ENCODE peak calls at places on chromosomes 12 and 14, in six cellular contexts. One of them, this sample, is unnamed. For H3K9me3, the result is how much of the 10 kb centered on the place peaks cover.

GRCh38 chr14:43898709-43899108 is 608.4 kb downstream of the FSCB start:
- DNase-seq in HCT116: no peak
- DNase-seq in IMR-90: no peak
- DNase-seq in astrocyte: no peak
- DNase-seq in DND-41: no peak
- DNase-seq in neural progenitor cell: no peak
- DNase-seq in this sample: no peak

GRCh38 chr12:28631831-28632230 is 441.6 kb downstream of the CCDC91 start:
- DNase-seq in HCT116: no peak
- DNase-seq in IMR-90: peak
- DNase-seq in astrocyte: peak
- DNase-seq in DND-41: no peak
- DNase-seq in neural progenitor cell: no peak
- DNase-seq in this sample: no peak

GRCh38 chr12:101637936-101638335 is 43.2 kb downstream of the MYBPC1 start:
- DNase-seq in HCT116: no peak
- DNase-seq in IMR-90: no peak
- DNase-seq in astrocyte: no peak
- DNase-seq in DND-41: no peak
- DNase-seq in neural progenitor cell: no peak
- DNase-seq in this sample: no peak

GRCh38 chr14:59342516-59343484 is 122.4 kb downstream of the GPR135 start:
- DNase-seq in HCT116: peak
- DNase-seq in IMR-90: no peak
- DNase-seq in astrocyte: peak
- DNase-seq in DND-41: no peak
- DNase-seq in neural progenitor cell: no peak
- DNase-seq in this sample: peak

GRCh38 chr14:100592972-100593371 is 5.8 kb upstream of the BEGAIN start:
- DNase-seq in HCT116: no peak
- DNase-seq in IMR-90: no peak
- DNase-seq in astrocyte: no peak
- DNase-seq in DND-41: no peak
- DNase-seq in neural progenitor cell: no peak
- DNase-seq in this sample: peak

GRCh38 chr12:2759733-2760132 is 35.0 kb upstream of the FKBP4 start:
- DNase-seq in HCT116: no peak
- DNase-seq in IMR-90: no peak
- DNase-seq in astrocyte: no peak
- DNase-seq in DND-41: no peak
- DNase-seq in neural progenitor cell: no peak
- DNase-seq in this sample: no peak

GRCh38 chr14:32697704-32698103 is 241.0 kb upstream of the NPAS3 start:
- DNase-seq in HCT116: no peak
- DNase-seq in IMR-90: peak
- DNase-seq in astrocyte: peak
- DNase-seq in DND-41: no peak
- DNase-seq in neural progenitor cell: no peak
- DNase-seq in this sample: no peak

GRCh38 chr12:69274861-69275260 is 35.5 kb downstream of the CPSF6 start:
- DNase-seq in HCT116: no peak
- DNase-seq in IMR-90: peak
- DNase-seq in astrocyte: peak
- DNase-seq in DND-41: no peak
- DNase-seq in neural progenitor cell: no peak
- DNase-seq in this sample: no peak

GRCh38 chr12:47504775-47505446 is 200.9 kb downstream of the RPAP3 start:
- DNase-seq in HCT116: no peak
- DNase-seq in IMR-90: peak
- DNase-seq in astrocyte: peak
- DNase-seq in DND-41: no peak
- DNase-seq in neural progenitor cell: no peak
- DNase-seq in this sample: no peak

GRCh38 chr14:100308112-100308792 is 2.0 kb upstream of the SLC25A29 start:
- DNase-seq in HCT116: no peak
- DNase-seq in IMR-90: no peak
- DNase-seq in astrocyte: no peak
- DNase-seq in DND-41: no peak
- DNase-seq in neural progenitor cell: no peak
- DNase-seq in this sample: no peak

GRCh38 chr12:17304503-17305347 is 698.8 kb upstream of the LMO3 start:
- DNase-seq in HCT116: no peak
- DNase-seq in IMR-90: no peak
- DNase-seq in astrocyte: peak
- DNase-seq in DND-41: no peak
- DNase-seq in neural progenitor cell: no peak
- DNase-seq in this sample: no peak

GRCh38 chr12:82793882-82794281 is 107.2 kb downstream of the TMTC2 start:
- DNase-seq in HCT116: no peak
- DNase-seq in IMR-90: no peak
- DNase-seq in astrocyte: no peak
- DNase-seq in DND-41: no peak
- DNase-seq in neural progenitor cell: peak
- DNase-seq in this sample: peak

GRCh38 chr14:30240685-30241084 is 313.0 kb upstream of the PRKD1 start:
- DNase-seq in HCT116: no peak
- DNase-seq in IMR-90: peak
- DNase-seq in astrocyte: no peak
- DNase-seq in DND-41: no peak
- DNase-seq in neural progenitor cell: no peak
- DNase-seq in this sample: no peak

GRCh38 chr12:33734871-33735270 is 287.4 kb upstream of the ALG10 start:
- DNase-seq in HCT116: no peak
- DNase-seq in IMR-90: no peak
- DNase-seq in astrocyte: no peak
- DNase-seq in DND-41: no peak
- DNase-seq in neural progenitor cell: no peak
- DNase-seq in this sample: no peak

GRCh38 chr14:20848316-20848954 is 42.8 kb upstream of the RNASE3 start:
- DNase-seq in HCT116: peak
- DNase-seq in IMR-90: peak
- DNase-seq in astrocyte: peak
- DNase-seq in DND-41: no peak
- DNase-seq in neural progenitor cell: no peak
- DNase-seq in this sample: peak

GRCh38 chr12:123654129-123654701 is 16.7 kb upstream of the TCTN2 start:
- DNase-seq in HCT116: no peak
- DNase-seq in IMR-90: no peak
- DNase-seq in astrocyte: no peak
- DNase-seq in DND-41: no peak
- DNase-seq in neural progenitor cell: no peak
- DNase-seq in this sample: no peak

GRCh38 chr12:47763481-47764344 is 5.0 kb upstream of the RAPGEF3 start:
- DNase-seq in HCT116: no peak
- DNase-seq in IMR-90: no peak
- DNase-seq in astrocyte: no peak
- DNase-seq in DND-41: no peak
- DNase-seq in neural progenitor cell: no peak
- DNase-seq in this sample: no peak

GRCh38 chr12:22687677-22688076 is 62.7 kb downstream of the ETNK1 start:
- DNase-seq in HCT116: no peak
- DNase-seq in IMR-90: peak
- DNase-seq in astrocyte: peak
- DNase-seq in DND-41: no peak
- DNase-seq in neural progenitor cell: no peak
- DNase-seq in this sample: no peak

GRCh38 chr12:123937707-123938600 is 34.7 kb downstream of the CCDC92 start:
- DNase-seq in HCT116: no peak
- DNase-seq in IMR-90: peak
- DNase-seq in astrocyte: peak
- DNase-seq in DND-41: peak
- DNase-seq in neural progenitor cell: no peak
- DNase-seq in this sample: no peak

GRCh38 chr12:32124637-32125036 is 18.0 kb downstream of the BICD1 start:
- DNase-seq in HCT116: no peak
- DNase-seq in IMR-90: no peak
- DNase-seq in astrocyte: no peak
- DNase-seq in DND-41: no peak
- DNase-seq in neural progenitor cell: peak
- DNase-seq in this sample: peak

GRCh38 chr12:7127916-7128626 is 618 bp downstream of the RBP5 start:
- DNase-seq in HCT116: no peak
- DNase-seq in IMR-90: no peak
- DNase-seq in astrocyte: no peak
- DNase-seq in DND-41: no peak
- DNase-seq in neural progenitor cell: no peak
- DNase-seq in this sample: peak

GRCh38 chr12:18492372-18493025 is 231.2 kb downstream of the PIK3C2G start:
- DNase-seq in HCT116: no peak
- DNase-seq in IMR-90: peak
- DNase-seq in astrocyte: peak
- DNase-seq in DND-41: no peak
- DNase-seq in neural progenitor cell: no peak
- DNase-seq in this sample: no peak

GRCh38 chr12:120936197-120936596 is 32.0 kb upstream of the SPPL3 start:
- DNase-seq in HCT116: no peak
- DNase-seq in IMR-90: no peak
- DNase-seq in astrocyte: no peak
- DNase-seq in DND-41: no peak
- DNase-seq in neural progenitor cell: no peak
- DNase-seq in this sample: no peak

GRCh38 chr12:109951751-109952150 is 44.4 kb downstream of the GIT2 start:
- DNase-seq in HCT116: peak
- DNase-seq in IMR-90: peak
- DNase-seq in astrocyte: peak
- DNase-seq in DND-41: no peak
- DNase-seq in neural progenitor cell: no peak
- DNase-seq in this sample: peak

GRCh38 chr12:51601241-51601640 is 10.2 kb downstream of the SCN8A start:
- DNase-seq in HCT116: no peak
- DNase-seq in IMR-90: no peak
- DNase-seq in astrocyte: no peak
- DNase-seq in DND-41: no peak
- DNase-seq in neural progenitor cell: no peak
- DNase-seq in this sample: no peak

GRCh38 chr12:51598156-51598555 is 7.1 kb downstream of the SCN8A start:
- DNase-seq in HCT116: no peak
- DNase-seq in IMR-90: no peak
- DNase-seq in astrocyte: no peak
- DNase-seq in DND-41: no peak
- DNase-seq in neural progenitor cell: no peak
- DNase-seq in this sample: no peak

GRCh38 chr12:51600721-51601120 is 9.7 kb downstream of the SCN8A start:
- DNase-seq in HCT116: no peak
- DNase-seq in IMR-90: no peak
- DNase-seq in astrocyte: no peak
- DNase-seq in DND-41: no peak
- DNase-seq in neural progenitor cell: no peak
- DNase-seq in this sample: no peak
- H3K9ac ChIP-seq in HCT116: no peak
- H3K9ac ChIP-seq in IMR-90: no peak
- H3K9ac ChIP-seq in astrocyte: no peak
- H3K9ac ChIP-seq in DND-41: no peak
- H3K9ac ChIP-seq in neural progenitor cell: no peak
- H3K9ac ChIP-seq in this sample: no peak

GRCh38 chr12:26088999-26089398 is 35.8 kb downstream of the BHLHE41 start:
- DNase-seq in HCT116: no peak
- DNase-seq in IMR-90: peak
- DNase-seq in astrocyte: no peak
- DNase-seq in DND-41: no peak
- DNase-seq in neural progenitor cell: no peak
- DNase-seq in this sample: no peak

GRCh38 chr12:26092706-26093105 is 32.1 kb downstream of the BHLHE41 start:
- DNase-seq in HCT116: no peak
- DNase-seq in IMR-90: peak
- DNase-seq in astrocyte: peak
- DNase-seq in DND-41: no peak
- DNase-seq in neural progenitor cell: no peak
- DNase-seq in this sample: no peak

GRCh38 chr12:26090853-26091510 is 33.9 kb downstream of the BHLHE41 start:
- DNase-seq in HCT116: no peak
- DNase-seq in IMR-90: peak
- DNase-seq in astrocyte: peak
- DNase-seq in DND-41: no peak
- DNase-seq in neural progenitor cell: no peak
- DNase-seq in this sample: no peak

GRCh38 chr12:26097046-26097878 is 27.6 kb downstream of the BHLHE41 start:
- DNase-seq in HCT116: peak
- DNase-seq in IMR-90: peak
- DNase-seq in astrocyte: peak
- DNase-seq in DND-41: peak
- DNase-seq in neural progenitor cell: peak
- DNase-seq in this sample: peak

GRCh38 chr12:26091837-26092236 is 33.0 kb downstream of the BHLHE41 start:
- DNase-seq in HCT116: no peak
- DNase-seq in IMR-90: no peak
- DNase-seq in astrocyte: no peak
- DNase-seq in DND-41: no peak
- DNase-seq in neural progenitor cell: peak
- DNase-seq in this sample: peak
- TF ChIP-seq CTCF in HCT116: no peak
- TF ChIP-seq CTCF in IMR-90: peak
- TF ChIP-seq CTCF in astrocyte: peak
- TF ChIP-seq CTCF in DND-41: no peak
- TF ChIP-seq CTCF in neural progenitor cell: peak
- TF ChIP-seq CTCF in this sample: peak

DNA sequence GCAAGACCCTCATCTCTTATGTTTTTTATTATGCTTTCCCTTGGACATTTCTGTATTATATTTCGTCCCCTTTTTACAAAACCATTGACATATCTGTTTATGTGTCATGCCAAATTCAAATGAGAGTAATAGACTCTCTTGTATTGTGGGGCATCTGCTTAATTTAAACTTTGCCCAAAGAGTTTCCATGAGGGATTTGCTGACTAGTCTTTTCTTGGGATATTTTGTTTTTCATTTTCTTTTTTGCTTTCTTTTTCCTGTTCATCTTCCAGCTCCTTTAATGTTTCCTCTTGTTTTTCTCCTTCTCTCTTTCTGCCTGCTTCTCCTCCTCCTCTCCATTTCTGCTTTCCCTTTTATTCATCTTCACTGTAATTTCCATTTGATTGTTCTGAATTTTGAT is 13.8 kb upstream of the ZNF26 start:
- DNase-seq in HCT116: no peak
- DNase-seq in IMR-90: no peak
- DNase-seq in astrocyte: no peak
- DNase-seq in DND-41: no peak
- DNase-seq in neural progenitor cell: no peak
- DNase-seq in this sample: no peak
- H3K9me3 ChIP-seq in HCT116: under half
- H3K9me3 ChIP-seq in IMR-90: under half
- H3K9me3 ChIP-seq in astrocyte: under half
- H3K9me3 ChIP-seq in DND-41: under half
- H3K9me3 ChIP-seq in neural progenitor cell: under half
- H3K9me3 ChIP-seq in this sample: under half

DNA sequence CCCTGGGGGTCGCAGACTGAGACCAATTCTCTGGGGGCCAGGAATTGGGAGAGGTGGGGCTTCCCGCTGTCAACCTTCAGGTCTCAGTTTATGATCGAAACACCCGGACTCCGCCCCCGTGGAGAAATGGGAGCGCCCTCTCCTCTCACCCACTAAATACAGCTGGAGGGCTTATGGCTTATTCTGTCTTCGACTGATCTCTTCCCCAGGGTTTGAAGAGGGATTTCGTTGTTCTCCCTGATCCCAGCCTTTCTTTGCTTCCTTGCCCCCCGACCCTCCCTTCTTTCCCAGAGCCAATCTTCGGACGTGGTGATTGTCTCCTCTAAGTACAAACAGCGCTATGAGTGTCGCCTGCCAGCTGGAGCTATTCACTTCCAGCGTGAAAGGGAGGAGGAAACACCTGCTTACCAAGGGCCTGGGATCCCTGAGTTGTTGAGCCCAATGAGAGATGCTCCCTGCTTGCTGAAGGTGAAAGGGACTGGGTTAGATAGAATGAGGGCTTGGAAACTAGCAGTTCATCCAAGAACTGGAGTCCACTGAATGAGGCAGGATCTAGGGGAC is 607 bp downstream of the OS9 start:
- DNase-seq in HCT116: no peak
- DNase-seq in IMR-90: no peak
- DNase-seq in astrocyte: no peak
- DNase-seq in DND-41: peak
- DNase-seq in neural progenitor cell: peak
- DNase-seq in this sample: peak
- H3K9ac ChIP-seq in HCT116: peak
- H3K9ac ChIP-seq in IMR-90: peak
- H3K9ac ChIP-seq in astrocyte: peak
- H3K9ac ChIP-seq in DND-41: peak
- H3K9ac ChIP-seq in neural progenitor cell: peak
- H3K9ac ChIP-seq in this sample: peak